ENCODE peak calls at places on chromosome 9, in eight cellular contexts. Y is heart right ventricle, V is HCT116, A is tibial artery, Z is pancreas, I is upper lobe of right lung, G is mammary epithelial cell, C is thoracic aorta. Q is an unnamed sample. For H3K4me1, the result is how much of the 10 kb centered on the place peaks cover.

GRCh38 chr9:120434532-120434931 is 145.4 kb downstream of the CDK5RAP2 start:
- DNase-seq in Y (peak), V (no peak), A (peak), Z (no peak), I (no peak), G (no peak), C (no peak), Q (peak)

GRCh38 chr9:127089639-127090081 is 32.8 kb downstream of the ANGPTL2 start:
- DNase-seq in Y (no peak), V (no peak), A (no peak), Z (no peak), I (no peak), G (no peak), C (no peak), Q (no peak)

GRCh38 chr9:87711857-87712800 is 13.8 kb upstream of the CTSL start:
- DNase-seq in Y (no peak), V (no peak), A (peak), Z (no peak), I (no peak), G (peak), C (no peak), Q (no peak)

GRCh38 chr9:16136961-16137360 is 584.1 kb downstream of the CCDC171 start:
- DNase-seq in Y (peak), V (no peak), A (peak), Z (no peak), I (no peak), G (no peak), C (no peak), Q (peak)

GRCh38 chr9:27539479-27540441 is 10.1 kb upstream of the MOB3B start:
- DNase-seq in Y (no peak), V (no peak), A (peak), Z (peak), I (no peak), G (peak), C (peak), Q (peak)

GRCh38 chr9:2427016-2427891 is 194.3 kb upstream of the VLDLR start:
- DNase-seq in Y (peak), V (no peak), A (no peak), Z (peak), I (peak), G (peak), C (no peak), Q (no peak)

GRCh38 chr9:90330215-90330614 is 312.4 kb downstream of the DIRAS2 start:
- DNase-seq in Y (no peak), V (no peak), A (no peak), Z (no peak), I (no peak), G (no peak), C (no peak), Q (no peak)

GRCh38 chr9:85599540-85600140 is 142.1 kb downstream of the AGTPBP1 start:
- DNase-seq in Y (no peak), V (no peak), A (no peak), Z (no peak), I (no peak), G (no peak), C (no peak), Q (no peak)

GRCh38 chr9:21017092-21017491 is 14.3 kb downstream of the HACD4 start:
- DNase-seq in Y (no peak), V (no peak), A (no peak), Z (no peak), I (no peak), G (peak), C (no peak), Q (no peak)

GRCh38 chr9:87063883-87064282 is 116.6 kb upstream of the GAS1 start:
- DNase-seq in Y (no peak), V (no peak), A (no peak), Z (no peak), I (no peak), G (peak), C (no peak), Q (no peak)

GRCh38 chr9:128683340-128684064 is 5.5 kb upstream of the SET start:
- DNase-seq in Y (peak), V (no peak), A (peak), Z (peak), I (peak), G (peak), C (no peak), Q (no peak)

GRCh38 chr9:136726118-136726517 is 13.7 kb downstream of the DIPK1B start:
- DNase-seq in Y (no peak), V (no peak), A (no peak), Z (no peak), I (no peak), G (no peak), C (no peak), Q (no peak)

GRCh38 chr9:127418037-127418471 is 6.1 kb upstream of the ZNF79 start:
- DNase-seq in Y (no peak), V (peak), A (no peak), Z (no peak), I (peak), G (no peak), C (no peak), Q (no peak)

GRCh38 chr9:99000480-99001395 is 57.0 kb downstream of the COL15A1 start:
- DNase-seq in Y (peak), V (peak), A (no peak), Z (peak), I (no peak), G (peak), C (no peak), Q (no peak)

GRCh38 chr9:18979367-18979766 is 53.6 kb downstream of the SAXO1 start:
- DNase-seq in Y (no peak), V (no peak), A (no peak), Z (no peak), I (no peak), G (peak), C (no peak), Q (no peak)

GRCh38 chr9:16310288-16311145 is 560.0 kb downstream of the BNC2 start:
- DNase-seq in Y (no peak), V (no peak), A (no peak), Z (no peak), I (no peak), G (no peak), C (no peak), Q (no peak)

GRCh38 chr9:131715906-131716305 is 24.0 kb downstream of the RAPGEF1 start:
- DNase-seq in Y (peak), V (no peak), A (peak), Z (no peak), I (no peak), G (no peak), C (no peak), Q (no peak)

GRCh38 chr9:90988318-90988717 is 186.7 kb downstream of the SYK start:
- DNase-seq in Y (no peak), V (no peak), A (no peak), Z (no peak), I (no peak), G (peak), C (no peak), Q (no peak)

GRCh38 chr9:2170737-2171136 is 155.6 kb downstream of the SMARCA2 start:
- DNase-seq in Y (no peak), V (no peak), A (no peak), Z (no peak), I (no peak), G (peak), C (no peak), Q (no peak)

GRCh38 chr9:109558718-109559151 is 60.6 kb upstream of the PTPN3 start:
- DNase-seq in Y (no peak), V (no peak), A (peak), Z (peak), I (no peak), G (no peak), C (no peak), Q (no peak)

GRCh38 chr9:136831002-136831719 is 11.1 kb upstream of the AJM1 start:
- DNase-seq in Y (no peak), V (no peak), A (no peak), Z (no peak), I (no peak), G (no peak), C (no peak), Q (no peak)

GRCh38 chr9:124297553-124297905 is 39.8 kb downstream of the NEK6 start:
- DNase-seq in Y (peak), V (peak), A (peak), Z (peak), I (peak), G (peak), C (no peak), Q (no peak)

GRCh38 chr9:13569706-13570423 is 290.4 kb upstream of the MPDZ start:
- DNase-seq in Y (no peak), V (no peak), A (no peak), Z (no peak), I (no peak), G (no peak), C (no peak), Q (no peak)

GRCh38 chr9:13567833-13568232 is 288.3 kb upstream of the MPDZ start:
- DNase-seq in Y (no peak), V (no peak), A (no peak), Z (no peak), I (no peak), G (no peak), C (no peak), Q (no peak)

GRCh38 chr9:13570521-13570974 is 291.1 kb upstream of the MPDZ start:
- DNase-seq in Y (no peak), V (no peak), A (no peak), Z (no peak), I (no peak), G (no peak), C (no peak), Q (no peak)

GRCh38 chr9:13568446-13568845 is 289.0 kb upstream of the MPDZ start:
- DNase-seq in Y (no peak), V (no peak), A (no peak), Z (no peak), I (no peak), G (no peak), C (no peak), Q (no peak)

DNA sequence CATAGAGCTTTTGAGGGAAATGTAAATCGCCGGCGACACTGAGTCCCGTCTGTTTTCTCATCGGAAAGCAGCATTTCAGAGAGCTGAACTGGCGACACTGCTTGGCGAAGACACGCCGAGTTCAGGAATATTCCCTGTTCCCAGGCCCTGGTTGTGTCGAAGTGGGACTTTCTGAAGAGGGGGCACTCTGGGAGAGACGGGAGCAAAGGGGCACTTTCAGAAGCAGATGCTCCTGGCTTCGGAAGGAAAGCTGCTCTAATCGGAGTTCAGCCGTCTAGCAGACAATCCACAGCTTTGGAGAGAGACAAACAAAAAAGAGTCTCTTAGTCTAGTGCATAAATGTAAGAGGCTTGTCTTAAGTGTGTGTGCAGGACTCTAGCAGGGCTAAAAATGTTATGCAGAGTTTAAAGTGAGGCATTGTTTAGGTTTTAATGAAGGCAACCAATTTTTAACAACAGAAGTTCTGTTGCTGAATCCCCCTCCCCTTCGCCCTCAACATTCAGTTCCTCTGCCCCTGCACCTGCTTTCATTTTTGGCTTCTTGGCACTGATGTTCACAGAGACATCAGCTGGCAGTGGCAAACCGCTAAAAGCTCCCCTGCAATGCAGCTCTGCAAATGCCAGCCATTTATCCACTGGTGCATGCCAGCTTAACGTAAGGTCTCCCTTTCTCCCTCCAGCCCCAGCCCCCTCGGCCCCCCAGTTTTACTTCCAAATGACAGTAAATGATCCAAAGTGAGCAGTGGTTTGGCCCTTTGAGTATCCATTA is 289.5 kb upstream of the MPDZ start:
- DNase-seq in Y (peak), V (no peak), A (no peak), Z (no peak), I (no peak), G (peak), C (no peak), Q (no peak)
- H3K4me3 ChIP-seq in Y (peak), V (no peak), A (peak), Z (no peak), I (peak), G (no peak), C (peak), Q (peak)

GRCh38 chr9:34190996-34191892 is 12.4 kb downstream of the UBAP1 start:
- DNase-seq in Y (no peak), V (no peak), A (no peak), Z (no peak), I (no peak), G (no peak), C (no peak), Q (no peak)
- H3K4me1 ChIP-seq in Y (under half), V (under half), A (half or more), Z (under half), I (under half), G (under half), C (under half), Q (half or more)

GRCh38 chr9:17588395-17588794 is 9.5 kb downstream of the SH3GL2 start:
- DNase-seq in Y (no peak), V (no peak), A (no peak), Z (no peak), I (no peak), G (no peak), C (no peak), Q (no peak)

GRCh38 chr9:17589771-17590170 is 10.9 kb downstream of the SH3GL2 start:
- DNase-seq in Y (no peak), V (no peak), A (no peak), Z (no peak), I (no peak), G (no peak), C (no peak), Q (no peak)

DNA sequence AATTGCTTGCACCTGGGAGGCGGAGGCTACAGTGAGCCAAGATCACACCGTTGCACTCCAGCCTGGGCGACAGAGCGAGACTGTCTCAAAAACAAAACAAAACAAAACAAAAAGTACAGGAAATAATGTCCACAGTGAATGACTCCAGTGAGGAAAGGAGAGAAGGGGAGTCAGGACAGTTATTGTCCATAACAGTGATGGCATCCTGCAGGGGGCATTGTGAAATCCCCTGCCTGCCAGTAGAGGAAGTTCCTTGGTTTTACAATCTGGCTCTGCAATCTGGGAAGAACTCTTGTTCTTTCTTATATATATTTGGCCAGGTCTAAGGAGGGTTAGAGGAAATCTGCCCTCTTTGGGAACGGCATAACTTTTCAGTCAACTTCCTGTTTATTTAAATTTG is 8.2 kb downstream of the SH3GL2 start:
- DNase-seq in Y (no peak), V (no peak), A (no peak), Z (no peak), I (no peak), G (no peak), C (no peak), Q (no peak)
- TF ChIP-seq CTCF in Y (no peak), V (no peak), A (no peak), Z (no peak), I (no peak), G (no peak), C (no peak), Q (no peak)

GRCh38 chr9:25678147-25678666 is at the start of gene TUSC1:
- DNase-seq in Y (peak), V (no peak), A (peak), Z (peak), I (peak), G (peak), C (peak), Q (peak)
- H3K4me3 ChIP-seq in Y (peak), V (no peak), A (peak), Z (peak), I (peak), G (peak), C (peak), Q (peak)

GRCh38 chr9:70123695-70124094 is 80.0 kb downstream of the MAMDC2 start:
- DNase-seq in Y (no peak), V (no peak), A (no peak), Z (no peak), I (no peak), G (no peak), C (no peak), Q (no peak)
- H3K4me1 ChIP-seq in Y (under half), V (under half), A (half or more), Z (under half), I (under half), G (under half), C (under half), Q (under half)

DNA sequence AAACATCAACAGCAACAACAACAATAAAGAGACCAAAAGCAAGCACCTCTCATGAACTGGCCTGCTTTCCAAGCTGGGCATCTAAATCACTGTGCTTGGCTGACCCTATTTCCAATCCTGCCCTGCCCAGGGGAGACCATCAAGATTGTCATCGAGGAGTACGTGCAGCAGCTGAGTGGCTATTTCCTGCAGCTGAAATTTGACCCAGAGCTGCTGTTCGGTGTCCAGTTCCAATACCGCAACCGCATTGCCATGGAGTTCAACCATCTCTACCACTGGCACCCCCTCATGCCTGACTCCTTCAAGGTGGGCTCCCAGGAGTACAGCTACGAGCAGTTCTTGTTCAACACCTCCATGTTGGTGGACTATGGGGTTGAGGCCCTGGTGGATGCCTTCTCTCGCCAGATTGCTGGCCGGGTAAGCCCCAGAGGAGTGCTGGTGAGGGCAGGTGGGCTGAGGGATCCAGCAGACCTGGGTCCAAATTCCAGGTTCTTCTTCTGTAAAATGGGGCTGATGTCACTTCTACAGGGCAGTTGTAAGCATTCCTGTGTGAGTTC is 15.6 kb downstream of the PTGS1 start:
- DNase-seq in Y (no peak), V (no peak), A (no peak), Z (no peak), I (no peak), G (no peak), C (no peak), Q (no peak)
- TF ChIP-seq CTCF in Y (no peak), V (no peak), A (no peak), Z (no peak), I (no peak), G (no peak), C (no peak), Q (no peak)

GRCh38 chr9:68708089-68708488 is 3.0 kb downstream of the PIP5K1B start:
- DNase-seq in Y (no peak), V (no peak), A (no peak), Z (no peak), I (no peak), G (no peak), C (no peak), Q (no peak)
- H3K4me3 ChIP-seq in Y (no peak), V (no peak), A (no peak), Z (no peak), I (no peak), G (no peak), C (no peak), Q (no peak)

Q was measured in gastrocnemius medialis.